ENCODE peak calls at places on chromosomes 16 and 17, in eight cellular contexts. K, O, Y, U, W, A, P and V are unnamed samples.

GRCh38 chr17:42928714-42929496 is 28.3 kb downstream of the G6PC1 start:
- DNase-seq in K (peak; percentile 91), O (no peak), Y (no peak), U (peak; percentile 58), W (peak; percentile 9), A (no peak), P (peak; percentile 75), V (peak; percentile 54)

GRCh38 chr17:50487213-50488096 is 8.8 kb downstream of the RSAD1 start:
- DNase-seq in K (no peak), O (peak; percentile 31), Y (no peak), U (no peak), W (no peak), A (peak; percentile 57), P (no peak), V (no peak)

GRCh38 chr17:1752425-1752941 is 9.4 kb upstream of the SERPINF1 start:
- DNase-seq in K (peak; percentile 73), O (no peak), Y (no peak), U (no peak), W (no peak), A (peak; percentile 83), P (peak; percentile 76), V (no peak)

GRCh38 chr16:4515611-4516233 is 22.9 kb downstream of the CDIP1 start:
- DNase-seq in K (peak; percentile 77), O (no peak), Y (no peak), U (no peak), W (no peak), A (peak; percentile 59), P (no peak), V (peak; percentile 59)

GRCh38 chr16:57268804-57269800 is 15.4 kb downstream of the PLLP start:
- DNase-seq in K (no peak), O (no peak), Y (no peak), U (no peak), W (no peak), A (no peak), P (no peak), V (no peak)

GRCh38 chr17:63476857-63477470 is at the start of gene ACE:
- DNase-seq in K (no peak), O (peak; percentile 86), Y (no peak), U (no peak), W (no peak), A (no peak), P (peak; percentile 91), V (no peak)

GRCh38 chr17:41689497-41690299 is 1.0 kb downstream of the EIF1 start:
- DNase-seq in K (no peak), O (no peak), Y (no peak), U (no peak), W (no peak), A (no peak), P (no peak), V (no peak)

GRCh38 chr17:48259710-48260291 is 152.2 kb downstream of the SNX11 start:
- DNase-seq in K (no peak), O (no peak), Y (no peak), U (no peak), W (no peak), A (no peak), P (no peak), V (no peak)

GRCh38 chr17:78472035-78472905 is 93.8 kb downstream of the PGS1 start:
- DNase-seq in K (no peak), O (no peak), Y (no peak), U (no peak), W (no peak), A (no peak), P (no peak), V (no peak)

GRCh38 chr17:16419929-16420271 is 4.5 kb downstream of the TRPV2 start:
- DNase-seq in K (no peak), O (no peak), Y (peak; percentile 21), U (no peak), W (no peak), A (no peak), P (no peak), V (no peak)

GRCh38 chr17:12765544-12765943 is 23.8 kb upstream of the ARHGAP44 start:
- DNase-seq in K (no peak), O (no peak), Y (no peak), U (no peak), W (no peak), A (no peak), P (no peak), V (no peak)

GRCh38 chr16:46782320-46782719 is 34.2 kb upstream of the MYLK3 start:
- DNase-seq in K (no peak), O (no peak), Y (no peak), U (no peak), W (no peak), A (no peak), P (no peak), V (no peak)

GRCh38 chr17:7612294-7612640 is 2.4 kb downstream of the FXR2 start:
- DNase-seq in K (no peak), O (no peak), Y (no peak), U (no peak), W (no peak), A (no peak), P (no peak), V (no peak)

GRCh38 chr16:84451781-84452180 is 52.7 kb downstream of the MEAK7 start:
- DNase-seq in K (no peak), O (no peak), Y (no peak), U (no peak), W (no peak), A (peak; percentile 46), P (no peak), V (no peak)